ENCODE peak calls at places on chromosomes 16 and 17, in six cellular contexts. One of them, this sample, is unnamed.
A peak's percentile ranks its signal among the peaks of the same experiment; 100 is the strongest.

GRCh38 chr17:77892469-77893143 is 65.9 kb upstream of the TNRC6C start:
- DNase-seq in mesenchymal stem cell: peak; percentile 13
- DNase-seq in H1: peak; percentile 41
- DNase-seq in H9: peak; percentile 89
- DNase-seq in IMR-90: no peak
- DNase-seq in trophoblast cell: no peak
- DNase-seq in this sample: peak; percentile 63

GRCh38 chr16:76265434-76266045 is 11.7 kb upstream of the CNTNAP4 start:
- DNase-seq in trophoblast cell: peak; percentile 2
- DNase-seq in H1: peak; percentile 31
- DNase-seq in IMR-90: peak; percentile 1
- DNase-seq in H9: peak; percentile 76
- DNase-seq in mesenchymal stem cell: peak; percentile 49
- DNase-seq in this sample: no peak

GRCh38 chr17:47873200-47874090 is 22.5 kb upstream of the SP6 start:
- DNase-seq in mesenchymal stem cell: no peak
- DNase-seq in H9: no peak
- DNase-seq in trophoblast cell: no peak
- DNase-seq in IMR-90: no peak
- DNase-seq in H1: no peak
- DNase-seq in this sample: no peak

GRCh38 chr17:9021158-9021984 is at the start of gene NTN1:
- DNase-seq in H1: no peak
- DNase-seq in IMR-90: peak; percentile 13
- DNase-seq in mesenchymal stem cell: peak; percentile 21
- DNase-seq in H9: peak; percentile 63
- DNase-seq in trophoblast cell: no peak
- DNase-seq in this sample: peak; percentile 56

GRCh38 chr16:84024854-84025253 is 17.7 kb downstream of the SLC38A8 start:
- DNase-seq in H1: no peak
- DNase-seq in trophoblast cell: no peak
- DNase-seq in H9: no peak
- DNase-seq in IMR-90: peak; percentile 90
- DNase-seq in mesenchymal stem cell: peak; percentile 33
- DNase-seq in this sample: no peak

GRCh38 chr17:40547079-40547784 is 18.0 kb downstream of the CCR7 start:
- DNase-seq in H1: no peak
- DNase-seq in H9: peak; percentile 35
- DNase-seq in mesenchymal stem cell: no peak
- DNase-seq in IMR-90: no peak
- DNase-seq in trophoblast cell: no peak
- DNase-seq in this sample: no peak

GRCh38 chr16:12054396-12054795 is 77.9 kb downstream of the SNX29 start:
- DNase-seq in trophoblast cell: no peak
- DNase-seq in IMR-90: no peak
- DNase-seq in H1: no peak
- DNase-seq in H9: no peak
- DNase-seq in mesenchymal stem cell: no peak
- DNase-seq in this sample: no peak

GRCh38 chr16:14186007-14186953 is 115.2 kb downstream of the MRTFB start:
- DNase-seq in H9: peak; percentile 45
- DNase-seq in mesenchymal stem cell: peak; percentile 97
- DNase-seq in trophoblast cell: peak; percentile 33
- DNase-seq in H1: peak; percentile 13
- DNase-seq in IMR-90: peak; percentile 79
- DNase-seq in this sample: peak; percentile 38

GRCh38 chr16:74169687-74170522 is 126.7 kb upstream of the PSMD7 start:
- DNase-seq in H9: no peak
- DNase-seq in mesenchymal stem cell: peak; percentile 72
- DNase-seq in trophoblast cell: no peak
- DNase-seq in H1: no peak
- DNase-seq in IMR-90: peak; percentile 79
- DNase-seq in this sample: no peak

GRCh38 chr16:47359478-47359877 is 101.4 kb downstream of the ITFG1 start:
- DNase-seq in IMR-90: no peak
- DNase-seq in mesenchymal stem cell: no peak
- DNase-seq in H9: no peak
- DNase-seq in H1: no peak
- DNase-seq in trophoblast cell: no peak
- DNase-seq in this sample: no peak

GRCh38 chr17:7389924-7390910 is 4.1 kb downstream of the PLSCR3 start:
- DNase-seq in H9: peak; percentile 46
- DNase-seq in mesenchymal stem cell: no peak
- DNase-seq in IMR-90: no peak
- DNase-seq in trophoblast cell: no peak
- DNase-seq in H1: no peak
- DNase-seq in this sample: no peak

GRCh38 chr17:39485555-39485954 is 24.3 kb downstream of the CDK12 start:
- DNase-seq in IMR-90: peak; percentile 98
- DNase-seq in trophoblast cell: peak; percentile 95
- DNase-seq in H1: no peak
- DNase-seq in mesenchymal stem cell: peak; percentile 92
- DNase-seq in H9: no peak
- DNase-seq in this sample: no peak

GRCh38 chr17:82943339-82943738 is 103.5 kb upstream of the ZNF750 start:
- DNase-seq in mesenchymal stem cell: no peak
- DNase-seq in IMR-90: no peak
- DNase-seq in H1: no peak
- DNase-seq in H9: no peak
- DNase-seq in trophoblast cell: no peak
- DNase-seq in this sample: no peak

GRCh38 chr17:7508846-7509245 is 24.7 kb downstream of the POLR2A start:
- DNase-seq in mesenchymal stem cell: no peak
- DNase-seq in trophoblast cell: no peak
- DNase-seq in H9: no peak
- DNase-seq in H1: no peak
- DNase-seq in IMR-90: no peak
- DNase-seq in this sample: no peak

GRCh38 chr17:38751144-38751802 is 1.3 kb upstream of the PSMB3 start:
- DNase-seq in H9: no peak
- DNase-seq in trophoblast cell: no peak
- DNase-seq in mesenchymal stem cell: no peak
- DNase-seq in H1: no peak
- DNase-seq in IMR-90: peak; percentile 21
- DNase-seq in this sample: peak; percentile 53

GRCh38 chr17:77180503-77181330 is 39.9 kb downstream of the SEC14L1 start:
- DNase-seq in mesenchymal stem cell: no peak
- DNase-seq in trophoblast cell: no peak
- DNase-seq in H9: no peak
- DNase-seq in IMR-90: no peak
- DNase-seq in H1: no peak
- DNase-seq in this sample: no peak

GRCh38 chr17:68509151-68510057 is 2.8 kb upstream of the PRKAR1A start:
- DNase-seq in IMR-90: no peak
- DNase-seq in trophoblast cell: peak; percentile 11
- DNase-seq in mesenchymal stem cell: no peak
- DNase-seq in H9: no peak
- DNase-seq in H1: no peak
- DNase-seq in this sample: no peak

GRCh38 chr16:1427473-1428461 is 3.1 kb upstream of the PERCC1 start:
- DNase-seq in trophoblast cell: no peak
- DNase-seq in mesenchymal stem cell: no peak
- DNase-seq in H1: no peak
- DNase-seq in IMR-90: no peak
- DNase-seq in H9: no peak
- DNase-seq in this sample: no peak

GRCh38 chr16:1429026-1429425 is 1.9 kb upstream of the PERCC1 start:
- DNase-seq in H1: no peak
- DNase-seq in mesenchymal stem cell: no peak
- DNase-seq in trophoblast cell: no peak
- DNase-seq in IMR-90: no peak
- DNase-seq in H9: no peak
- DNase-seq in this sample: no peak

GRCh38 chr16:1426734-1427451 is 4.0 kb upstream of the PERCC1 start:
- DNase-seq in H1: no peak
- DNase-seq in mesenchymal stem cell: no peak
- DNase-seq in trophoblast cell: no peak
- DNase-seq in H9: peak; percentile 53
- DNase-seq in IMR-90: no peak
- DNase-seq in this sample: no peak

GRCh38 chr16:1429631-1430030 is 1.2 kb upstream of the PERCC1 start:
- DNase-seq in mesenchymal stem cell: no peak
- DNase-seq in IMR-90: no peak
- DNase-seq in H1: no peak
- DNase-seq in H9: no peak
- DNase-seq in trophoblast cell: no peak
- DNase-seq in this sample: no peak

DNA sequence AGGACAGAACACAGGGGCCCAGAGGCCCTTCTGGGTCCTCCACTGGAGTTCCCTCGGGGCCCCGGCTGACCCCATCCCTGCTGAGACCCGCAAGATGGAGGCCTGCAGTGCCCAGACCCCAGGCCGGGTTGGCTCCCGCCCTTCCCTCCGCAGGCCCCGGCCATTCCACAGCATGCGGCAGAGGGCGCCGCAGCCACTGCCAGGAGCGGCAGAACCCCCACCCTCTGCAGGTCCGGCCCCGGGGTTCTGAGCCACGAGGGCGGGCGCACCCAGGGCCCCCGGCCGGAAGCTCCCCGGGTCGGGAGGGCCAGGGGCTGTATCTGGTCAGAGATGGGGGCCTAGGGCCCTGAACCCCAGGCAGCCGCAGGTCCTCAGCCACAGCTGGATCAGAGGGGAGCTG is 2.4 kb upstream of the PERCC1 start:
- DNase-seq in IMR-90: no peak
- DNase-seq in trophoblast cell: no peak
- DNase-seq in H1: no peak
- DNase-seq in mesenchymal stem cell: peak; percentile 18
- DNase-seq in H9: peak; percentile 83
- DNase-seq in this sample: no peak
- H2AFZ ChIP-seq in IMR-90: no peak overlapping the region
- H2AFZ ChIP-seq in trophoblast cell: no peak overlapping the region
- H2AFZ ChIP-seq in H1: no peak overlapping the region
- H2AFZ ChIP-seq in mesenchymal stem cell: no peak overlapping the region
- H2AFZ ChIP-seq in H9: no peak overlapping the region
- H2AFZ ChIP-seq in this sample: peak overlapping the region; percentile 64

GRCh38 chr17:5464717-5465507 is 3.9 kb downstream of the DHX33 start:
- DNase-seq in mesenchymal stem cell: no peak
- DNase-seq in H1: no peak
- DNase-seq in H9: no peak
- DNase-seq in IMR-90: no peak
- DNase-seq in trophoblast cell: no peak
- DNase-seq in this sample: no peak
- H4K91ac ChIP-seq in mesenchymal stem cell: no peak overlapping the region
- H4K91ac ChIP-seq in H1: no peak overlapping the region
- H4K91ac ChIP-seq in H9: no peak overlapping the region
- H4K91ac ChIP-seq in IMR-90: no peak overlapping the region
- H4K91ac ChIP-seq in trophoblast cell: no peak overlapping the region
- H4K91ac ChIP-seq in this sample: no peak overlapping the region

DNA sequence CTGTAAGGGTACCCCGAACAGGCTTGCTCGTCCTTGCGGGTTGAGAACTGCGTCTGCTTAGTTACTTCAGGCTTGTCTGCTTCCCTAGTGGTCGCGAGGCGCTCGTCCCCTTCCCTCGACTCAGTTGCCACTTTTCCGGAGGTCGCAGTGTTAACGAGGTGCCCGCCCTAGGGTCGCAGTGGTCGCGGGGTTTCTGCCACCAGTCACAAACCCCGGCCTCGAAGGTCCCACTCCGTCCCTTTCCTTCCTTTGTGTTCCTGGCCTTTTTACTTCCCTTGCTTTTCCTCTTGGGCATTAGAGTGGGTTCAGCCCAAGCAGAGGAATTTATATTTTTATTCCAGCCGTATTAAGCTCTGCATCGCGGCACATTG is 299 bp downstream of the NUP85 start:
- DNase-seq in IMR-90: no peak
- DNase-seq in H9: no peak
- DNase-seq in trophoblast cell: no peak
- DNase-seq in H1: no peak
- DNase-seq in mesenchymal stem cell: no peak
- DNase-seq in this sample: no peak
- H2BK5ac ChIP-seq in IMR-90: peak overlapping the region; percentile 99
- H2BK5ac ChIP-seq in H9: no peak overlapping the region
- H2BK5ac ChIP-seq in trophoblast cell: peak overlapping the region; percentile 97
- H2BK5ac ChIP-seq in H1: peak overlapping the region; percentile 100
- H2BK5ac ChIP-seq in mesenchymal stem cell: no peak overlapping the region
- H2BK5ac ChIP-seq in this sample: peak overlapping the region; percentile 94

DNA sequence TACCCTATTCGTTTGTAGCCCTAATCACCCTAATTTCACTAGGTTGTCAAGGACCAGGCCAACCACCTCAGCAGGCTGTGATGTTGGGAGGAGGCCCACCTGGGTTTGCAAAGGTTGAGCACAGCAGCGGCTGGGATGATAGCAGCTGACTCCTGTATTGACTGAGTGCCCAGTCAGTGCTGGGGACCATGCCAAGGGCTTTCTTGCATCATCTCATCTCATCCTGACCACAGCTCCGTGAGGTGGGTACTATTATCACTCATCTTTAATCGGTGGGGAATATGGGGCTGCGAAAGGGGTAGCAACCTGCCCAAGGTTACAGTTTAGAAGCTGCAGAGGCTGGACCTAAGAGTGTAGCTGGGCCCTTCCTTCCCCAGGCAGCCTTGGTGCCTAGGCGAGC is 11.7 kb downstream of the ATPAF2 start:
- DNase-seq in mesenchymal stem cell: no peak
- DNase-seq in H1: no peak
- DNase-seq in trophoblast cell: no peak
- DNase-seq in H9: no peak
- DNase-seq in IMR-90: no peak
- DNase-seq in this sample: no peak
- H2AFZ ChIP-seq in mesenchymal stem cell: no peak overlapping the region
- H2AFZ ChIP-seq in H1: no peak overlapping the region
- H2AFZ ChIP-seq in trophoblast cell: no peak overlapping the region
- H2AFZ ChIP-seq in H9: no peak overlapping the region
- H2AFZ ChIP-seq in IMR-90: no peak overlapping the region
- H2AFZ ChIP-seq in this sample: no peak overlapping the region